ENCODE peak calls at places on chromosomes 4 and X, in nine cellular contexts. B is activated CD4-positive, alpha-beta T cell treated with anti-CD3 and anti-CD28 coated beads for 48 hours; J is NCI-H1092; S is left ventricle myocardium superior; R is stimulated activated CD4-positive, alpha-beta T cell treated with anti-CD3 and anti-CD28 coated beads, Interleukin-2, amount 100 ng/mL, for 4 hours; K is activated naive CD8-positive, alpha-beta T cell treated with anti-CD3 and anti-CD28 coated beads, Interleukin-2, amount 50 U/mL, for 24 hours; A is iPS-NIHi11; O is neural crest cell; T is AML-193. C is an unnamed sample.

GRCh38 chrX:40938418-40938817 is 146.8 kb upstream of the USP9X start:
- DNase-seq in B (no peak), J (no peak), S (no peak), R (no peak), K (no peak), A (no peak), O (no peak), T (no peak), C (no peak)

GRCh38 chrX:84144991-84145390 is 43.0 kb downstream of the RPS6KA6 start:
- DNase-seq in B (no peak), J (no peak), S (no peak), R (no peak), K (no peak), A (no peak), O (no peak), T (no peak), C (no peak)

GRCh38 chrX:87489071-87489470 is 28.5 kb upstream of the KLHL4 start:
- DNase-seq in B (no peak), J (no peak), S (no peak), R (no peak), K (no peak), A (no peak), O (no peak), T (no peak), C (no peak)

GRCh38 chrX:110155759-110156158 is 152.8 kb downstream of the TMEM164 start:
- DNase-seq in B (no peak), J (no peak), S (no peak), R (no peak), K (no peak), A (no peak), O (no peak), T (no peak), C (no peak)

GRCh38 chrX:82556588-82556987 is 951.5 kb upstream of the POU3F4 start:
- DNase-seq in B (no peak), J (no peak), S (no peak), R (no peak), K (no peak), A (no peak), O (no peak), T (no peak), C (no peak)

GRCh38 chr4:189124149-189124758 is 816.4 kb upstream of the FRG1 start:
- DNase-seq in B (no peak), J (peak; percentile 33), S (no peak), R (no peak), K (no peak), A (peak; percentile 30), O (peak; percentile 40), T (no peak), C (peak; percentile 13)

GRCh38 chr4:128294464-128294863 is 6.9 kb upstream of the PGRMC2 start:
- DNase-seq in B (no peak), J (no peak), S (no peak), R (no peak), K (no peak), A (no peak), O (no peak), T (no peak), C (no peak)

GRCh38 chr4:69196209-69196965 is 18.2 kb downstream of the UGT2B11 start:
- DNase-seq in B (no peak), J (no peak), S (no peak), R (no peak), K (no peak), A (no peak), O (no peak), T (no peak), C (no peak)

GRCh38 chr4:99723555-99724450 is 66.2 kb upstream of the C4orf54 start:
- DNase-seq in B (peak; percentile 48), J (no peak), S (peak; percentile 71), R (no peak), K (no peak), A (peak; percentile 58), O (no peak), T (peak; percentile 54), C (no peak)

GRCh38 chr4:173418636-173419035 is 19.7 kb upstream of the SCRG1 start:
- DNase-seq in B (no peak), J (no peak), S (no peak), R (no peak), K (no peak), A (no peak), O (no peak), T (peak; percentile 36), C (no peak)

GRCh38 chr4:159216834-159217233 is 114.0 kb downstream of the RAPGEF2 start:
- DNase-seq in B (no peak), J (no peak), S (no peak), R (no peak), K (no peak), A (no peak), O (no peak), T (no peak), C (no peak)

GRCh38 chrX:8803326-8803725 is 2.1 kb upstream of the FAM9A start:
- DNase-seq in B (no peak), J (no peak), S (no peak), R (no peak), K (no peak), A (no peak), O (no peak), T (no peak), C (no peak)

GRCh38 chr4:33930497-33930896 is 2313.8 kb downstream of the ARAP2 start:
- DNase-seq in B (no peak), J (no peak), S (no peak), R (no peak), K (no peak), A (no peak), O (no peak), T (no peak), C (no peak)

GRCh38 chr4:54227261-54228063 is 1.6 kb upstream of the PDGFRA start:
- DNase-seq in B (peak; percentile 6), J (no peak), S (peak; percentile 31), R (no peak), K (peak; percentile 4), A (peak; percentile 30), O (peak; percentile 53), T (no peak), C (no peak)

GRCh38 chr4:125315571-125316390 is 1.0 kb downstream of the FAT4 start:
- DNase-seq in B (peak; percentile 18), J (peak; percentile 46), S (peak; percentile 78), R (no peak), K (peak; percentile 12), A (peak; percentile 65), O (peak; percentile 50), T (no peak), C (no peak)

GRCh38 chr4:8666581-8666980 is 74.0 kb downstream of the CPZ start:
- DNase-seq in B (no peak), J (no peak), S (no peak), R (no peak), K (no peak), A (no peak), O (no peak), T (no peak), C (no peak)

GRCh38 chr4:80922951-80923350 is 107.6 kb upstream of the BMP3 start:
- DNase-seq in B (no peak), J (no peak), S (no peak), R (no peak), K (no peak), A (no peak), O (no peak), T (no peak), C (no peak)

GRCh38 chr4:41967392-41967791 is 14.2 kb upstream of the DCAF4L1 start:
- DNase-seq in B (no peak), J (no peak), S (no peak), R (no peak), K (no peak), A (no peak), O (no peak), T (no peak), C (no peak)

GRCh38 chr4:1201851-1202525 is 29.6 kb upstream of the SPON2 start:
- DNase-seq in B (peak; percentile 86), J (no peak), S (peak; percentile 74), R (peak; percentile 52), K (peak; percentile 72), A (peak; percentile 11), O (no peak), T (peak; percentile 79), C (no peak)

GRCh38 chr4:88674565-88674964 is 23.1 kb downstream of the NAP1L5 start:
- DNase-seq in B (no peak), J (no peak), S (no peak), R (no peak), K (no peak), A (no peak), O (no peak), T (no peak), C (no peak)

GRCh38 chr4:185424905-185425599 is 712 bp downstream of the UFSP2 start:
- DNase-seq in B (no peak), J (no peak), S (no peak), R (no peak), K (peak; percentile 11), A (no peak), O (no peak), T (peak; percentile 49), C (peak; percentile 3)

GRCh38 chrX:140431521-140431920 is 73.3 kb downstream of the SOX3 start:
- DNase-seq in B (no peak), J (no peak), S (no peak), R (no peak), K (no peak), A (no peak), O (no peak), T (no peak), C (no peak)

GRCh38 chr4:94763500-94763899 is 5.7 kb downstream of the BMPR1B start:
- DNase-seq in B (no peak), J (no peak), S (no peak), R (no peak), K (no peak), A (no peak), O (no peak), T (no peak), C (no peak)

GRCh38 chr4:164683040-164683439 is 70.9 kb upstream of the SMIM31 start:
- DNase-seq in B (no peak), J (no peak), S (no peak), R (no peak), K (no peak), A (no peak), O (no peak), T (no peak), C (no peak)

GRCh38 chr4:109873791-109874514 is 26.0 kb downstream of the LRIT3 start:
- DNase-seq in B (no peak), J (no peak), S (no peak), R (no peak), K (no peak), A (no peak), O (no peak), T (no peak), C (no peak)

GRCh38 chrX:20361890-20362262 is 95.2 kb upstream of the RPS6KA3 start:
- DNase-seq in B (no peak), J (peak; percentile 10), S (no peak), R (no peak), K (no peak), A (no peak), O (no peak), T (no peak), C (peak; percentile 14)

GRCh38 chrX:46653482-46653881 is 79.9 kb downstream of the CHST7 start:
- DNase-seq in B (peak; percentile 27), J (no peak), S (no peak), R (no peak), K (no peak), A (no peak), O (no peak), T (no peak), C (no peak)

C was measured in NCI-H2029 treated with DMSO at 0.1 percent for 48 hours.